ENCODE peak calls at places on chromosomes 16 and 17, in ten cellular contexts. One of them, this sample, is unnamed.

GRCh38 chr17:5703736-5704135 is 119.4 kb upstream of the NLRP1 start:
- DNase-seq in uterus: no peak
- DNase-seq in AG10803: no peak
- DNase-seq in IMR-90: no peak
- DNase-seq in astrocyte of the spinal cord: no peak
- DNase-seq in lower leg skin: peak; percentile 52
- DNase-seq in bronchial epithelial cell: no peak
- DNase-seq in foreskin fibroblast: no peak
- DNase-seq in spleen: peak; percentile 23
- DNase-seq in adipocyte: no peak
- DNase-seq in this sample: no peak

GRCh38 chr16:67304006-67304405 is 22.5 kb downstream of the KCTD19 start:
- DNase-seq in uterus: no peak
- DNase-seq in AG10803: peak; percentile 78
- DNase-seq in IMR-90: no peak
- DNase-seq in astrocyte of the spinal cord: no peak
- DNase-seq in lower leg skin: peak; percentile 29
- DNase-seq in bronchial epithelial cell: no peak
- DNase-seq in foreskin fibroblast: peak; percentile 35
- DNase-seq in spleen: peak; percentile 12
- DNase-seq in adipocyte: peak; percentile 29
- DNase-seq in this sample: peak; percentile 68

GRCh38 chr16:87951550-87952538 is 610 bp downstream of the BANP start:
- DNase-seq in uterus: no peak
- DNase-seq in AG10803: peak; percentile 17
- DNase-seq in IMR-90: no peak
- DNase-seq in astrocyte of the spinal cord: no peak
- DNase-seq in lower leg skin: no peak
- DNase-seq in bronchial epithelial cell: no peak
- DNase-seq in foreskin fibroblast: no peak
- DNase-seq in spleen: no peak
- DNase-seq in adipocyte: no peak
- DNase-seq in this sample: no peak

GRCh38 chr17:45927247-45927646 is 32.9 kb downstream of the MAPT start:
- DNase-seq in uterus: no peak
- DNase-seq in AG10803: no peak
- DNase-seq in IMR-90: no peak
- DNase-seq in astrocyte of the spinal cord: no peak
- DNase-seq in lower leg skin: no peak
- DNase-seq in bronchial epithelial cell: no peak
- DNase-seq in foreskin fibroblast: no peak
- DNase-seq in spleen: no peak
- DNase-seq in adipocyte: no peak
- DNase-seq in this sample: no peak

GRCh38 chr16:35431829-35432663 is 1972.6 kb downstream of the TP53TG3F start:
- DNase-seq in uterus: no peak
- DNase-seq in AG10803: no peak
- DNase-seq in IMR-90: no peak
- DNase-seq in astrocyte of the spinal cord: no peak
- DNase-seq in lower leg skin: no peak
- DNase-seq in bronchial epithelial cell: no peak
- DNase-seq in foreskin fibroblast: no peak
- DNase-seq in spleen: no peak
- DNase-seq in adipocyte: peak; percentile 2
- DNase-seq in this sample: peak; percentile 20

GRCh38 chr17:80789356-80789902 is 202.2 kb upstream of the CHMP6 start:
- DNase-seq in uterus: peak; percentile 47
- DNase-seq in AG10803: peak; percentile 94
- DNase-seq in IMR-90: peak; percentile 97
- DNase-seq in astrocyte of the spinal cord: peak; percentile 89
- DNase-seq in lower leg skin: peak; percentile 85
- DNase-seq in bronchial epithelial cell: peak; percentile 68
- DNase-seq in foreskin fibroblast: peak; percentile 96
- DNase-seq in spleen: peak; percentile 49
- DNase-seq in adipocyte: peak; percentile 92
- DNase-seq in this sample: peak; percentile 95

GRCh38 chr16:48459167-48459566 is 74.0 kb upstream of the SIAH1 start:
- DNase-seq in uterus: no peak
- DNase-seq in AG10803: no peak
- DNase-seq in IMR-90: no peak
- DNase-seq in astrocyte of the spinal cord: no peak
- DNase-seq in lower leg skin: no peak
- DNase-seq in bronchial epithelial cell: no peak
- DNase-seq in foreskin fibroblast: no peak
- DNase-seq in spleen: no peak
- DNase-seq in adipocyte: no peak
- DNase-seq in this sample: no peak

GRCh38 chr17:81396722-81397313 is 1.6 kb downstream of the BAHCC1 start:
- DNase-seq in uterus: no peak
- DNase-seq in AG10803: peak; percentile 28
- DNase-seq in IMR-90: no peak
- DNase-seq in astrocyte of the spinal cord: no peak
- DNase-seq in lower leg skin: no peak
- DNase-seq in bronchial epithelial cell: no peak
- DNase-seq in foreskin fibroblast: no peak
- DNase-seq in spleen: peak; percentile 85
- DNase-seq in adipocyte: peak; percentile 64
- DNase-seq in this sample: peak; percentile 43

GRCh38 chr16:1403733-1404132 is 10.8 kb downstream of the UNKL start:
- DNase-seq in uterus: no peak
- DNase-seq in AG10803: no peak
- DNase-seq in IMR-90: no peak
- DNase-seq in astrocyte of the spinal cord: no peak
- DNase-seq in lower leg skin: no peak
- DNase-seq in bronchial epithelial cell: no peak
- DNase-seq in foreskin fibroblast: no peak
- DNase-seq in spleen: no peak
- DNase-seq in adipocyte: no peak
- DNase-seq in this sample: no peak

GRCh38 chr16:57876210-57876609 is 73.9 kb upstream of the KIFC3 start:
- DNase-seq in uterus: no peak
- DNase-seq in AG10803: no peak
- DNase-seq in IMR-90: no peak
- DNase-seq in astrocyte of the spinal cord: no peak
- DNase-seq in lower leg skin: no peak
- DNase-seq in bronchial epithelial cell: no peak
- DNase-seq in foreskin fibroblast: no peak
- DNase-seq in spleen: no peak
- DNase-seq in adipocyte: no peak
- DNase-seq in this sample: no peak

GRCh38 chr16:75179208-75179607 is 27.8 kb downstream of the CTRB2 start:
- DNase-seq in uterus: no peak
- DNase-seq in AG10803: no peak
- DNase-seq in IMR-90: no peak
- DNase-seq in astrocyte of the spinal cord: no peak
- DNase-seq in lower leg skin: no peak
- DNase-seq in bronchial epithelial cell: no peak
- DNase-seq in foreskin fibroblast: no peak
- DNase-seq in spleen: no peak
- DNase-seq in adipocyte: no peak
- DNase-seq in this sample: no peak

GRCh38 chr16:10180771-10181163 is 1.5 kb downstream of the GRIN2A start:
- DNase-seq in uterus: peak; percentile 33
- DNase-seq in AG10803: no peak
- DNase-seq in IMR-90: no peak
- DNase-seq in astrocyte of the spinal cord: no peak
- DNase-seq in lower leg skin: no peak
- DNase-seq in bronchial epithelial cell: no peak
- DNase-seq in foreskin fibroblast: no peak
- DNase-seq in spleen: peak; percentile 71
- DNase-seq in adipocyte: peak; percentile 35
- DNase-seq in this sample: no peak
- H3K4me3 ChIP-seq in uterus: no peak overlapping the region
- H3K4me3 ChIP-seq in AG10803: no peak overlapping the region
- H3K4me3 ChIP-seq in IMR-90: no peak overlapping the region
- H3K4me3 ChIP-seq in astrocyte of the spinal cord: no peak overlapping the region
- H3K4me3 ChIP-seq in lower leg skin: no peak overlapping the region
- H3K4me3 ChIP-seq in bronchial epithelial cell: no peak overlapping the region
- H3K4me3 ChIP-seq in foreskin fibroblast: no peak overlapping the region
- H3K4me3 ChIP-seq in spleen: no peak overlapping the region
- H3K4me3 ChIP-seq in adipocyte: peak overlapping the region; percentile 72
- H3K4me3 ChIP-seq in this sample: no peak overlapping the region

GRCh38 chr17:61352771-61353170 is 46.9 kb upstream of the TBX2 start:
- DNase-seq in uterus: no peak
- DNase-seq in AG10803: no peak
- DNase-seq in IMR-90: no peak
- DNase-seq in astrocyte of the spinal cord: no peak
- DNase-seq in lower leg skin: no peak
- DNase-seq in bronchial epithelial cell: no peak
- DNase-seq in foreskin fibroblast: no peak
- DNase-seq in spleen: peak; percentile 12
- DNase-seq in adipocyte: no peak
- DNase-seq in this sample: no peak

GRCh38 chr17:61351745-61352407 is 47.8 kb upstream of the TBX2 start:
- DNase-seq in uterus: no peak
- DNase-seq in AG10803: no peak
- DNase-seq in IMR-90: peak; percentile 56
- DNase-seq in astrocyte of the spinal cord: no peak
- DNase-seq in lower leg skin: no peak
- DNase-seq in bronchial epithelial cell: no peak
- DNase-seq in foreskin fibroblast: no peak
- DNase-seq in spleen: no peak
- DNase-seq in adipocyte: no peak
- DNase-seq in this sample: no peak

GRCh38 chr17:61352408-61352770 is 47.3 kb upstream of the TBX2 start:
- DNase-seq in uterus: no peak
- DNase-seq in AG10803: no peak
- DNase-seq in IMR-90: no peak
- DNase-seq in astrocyte of the spinal cord: no peak
- DNase-seq in lower leg skin: no peak
- DNase-seq in bronchial epithelial cell: no peak
- DNase-seq in foreskin fibroblast: no peak
- DNase-seq in spleen: peak; percentile 14
- DNase-seq in adipocyte: no peak
- DNase-seq in this sample: no peak

GRCh38 chr17:61353615-61354014 is 46.0 kb upstream of the TBX2 start:
- DNase-seq in uterus: no peak
- DNase-seq in AG10803: no peak
- DNase-seq in IMR-90: no peak
- DNase-seq in astrocyte of the spinal cord: no peak
- DNase-seq in lower leg skin: no peak
- DNase-seq in bronchial epithelial cell: peak; percentile 59
- DNase-seq in foreskin fibroblast: no peak
- DNase-seq in spleen: peak; percentile 58
- DNase-seq in adipocyte: no peak
- DNase-seq in this sample: no peak

DNA sequence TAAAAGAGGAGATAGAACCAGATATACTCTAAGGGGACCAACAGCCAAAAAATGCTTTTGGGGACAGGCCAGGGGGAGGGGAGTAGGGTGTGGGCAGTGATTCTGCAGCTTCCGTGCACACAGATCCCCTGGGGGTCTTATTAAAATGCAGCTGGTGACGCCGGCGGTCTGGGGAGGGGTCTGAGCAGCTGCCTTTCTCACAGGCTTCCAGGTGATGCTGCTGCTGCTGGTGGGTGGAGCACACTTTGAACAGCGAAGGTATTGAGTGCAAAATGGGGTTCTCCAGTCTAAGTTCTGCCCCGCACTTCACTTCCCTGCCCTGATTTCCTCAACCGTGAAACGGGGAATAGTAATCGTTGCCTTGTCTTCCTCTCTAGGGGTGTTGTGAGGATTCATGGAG is 46.4 kb upstream of the TBX2 start:
- DNase-seq in uterus: no peak
- DNase-seq in AG10803: no peak
- DNase-seq in IMR-90: no peak
- DNase-seq in astrocyte of the spinal cord: no peak
- DNase-seq in lower leg skin: no peak
- DNase-seq in bronchial epithelial cell: no peak
- DNase-seq in foreskin fibroblast: no peak
- DNase-seq in spleen: peak; percentile 34
- DNase-seq in adipocyte: no peak
- DNase-seq in this sample: no peak
- H3K4me3 ChIP-seq in uterus: no peak overlapping the region
- H3K4me3 ChIP-seq in AG10803: no peak overlapping the region
- H3K4me3 ChIP-seq in IMR-90: no peak overlapping the region
- H3K4me3 ChIP-seq in astrocyte of the spinal cord: no peak overlapping the region
- H3K4me3 ChIP-seq in lower leg skin: no peak overlapping the region
- H3K4me3 ChIP-seq in bronchial epithelial cell: no peak overlapping the region
- H3K4me3 ChIP-seq in foreskin fibroblast: no peak overlapping the region
- H3K4me3 ChIP-seq in spleen: no peak overlapping the region
- H3K4me3 ChIP-seq in adipocyte: no peak overlapping the region
- H3K4me3 ChIP-seq in this sample: no peak overlapping the region

GRCh38 chr16:3180445-3180878 is 7.5 kb upstream of the OR1F1 start:
- DNase-seq in uterus: no peak
- DNase-seq in AG10803: no peak
- DNase-seq in IMR-90: no peak
- DNase-seq in astrocyte of the spinal cord: no peak
- DNase-seq in lower leg skin: no peak
- DNase-seq in bronchial epithelial cell: peak; percentile 41
- DNase-seq in foreskin fibroblast: no peak
- DNase-seq in spleen: peak; percentile 36
- DNase-seq in adipocyte: peak; percentile 40
- DNase-seq in this sample: no peak
- H3K4me3 ChIP-seq in uterus: no peak overlapping the region
- H3K4me3 ChIP-seq in AG10803: no peak overlapping the region
- H3K4me3 ChIP-seq in IMR-90: no peak overlapping the region
- H3K4me3 ChIP-seq in astrocyte of the spinal cord: no peak overlapping the region
- H3K4me3 ChIP-seq in lower leg skin: no peak overlapping the region
- H3K4me3 ChIP-seq in bronchial epithelial cell: no peak overlapping the region
- H3K4me3 ChIP-seq in foreskin fibroblast: no peak overlapping the region
- H3K4me3 ChIP-seq in spleen: no peak overlapping the region
- H3K4me3 ChIP-seq in adipocyte: no peak overlapping the region
- H3K4me3 ChIP-seq in this sample: no peak overlapping the region

GRCh38 chr17:800446-801242 is 18.5 kb downstream of the MRM3 start:
- DNase-seq in uterus: no peak
- DNase-seq in AG10803: no peak
- DNase-seq in IMR-90: no peak
- DNase-seq in astrocyte of the spinal cord: no peak
- DNase-seq in lower leg skin: no peak
- DNase-seq in bronchial epithelial cell: no peak
- DNase-seq in foreskin fibroblast: no peak
- DNase-seq in spleen: peak; percentile 67
- DNase-seq in adipocyte: no peak
- DNase-seq in this sample: no peak

GRCh38 chr17:795721-796120 is 13.6 kb downstream of the MRM3 start:
- DNase-seq in uterus: no peak
- DNase-seq in AG10803: no peak
- DNase-seq in IMR-90: no peak
- DNase-seq in astrocyte of the spinal cord: no peak
- DNase-seq in lower leg skin: no peak
- DNase-seq in bronchial epithelial cell: no peak
- DNase-seq in foreskin fibroblast: no peak
- DNase-seq in spleen: peak; percentile 6
- DNase-seq in adipocyte: no peak
- DNase-seq in this sample: no peak

GRCh38 chr17:797236-797635 is 15.1 kb downstream of the MRM3 start:
- DNase-seq in uterus: no peak
- DNase-seq in AG10803: no peak
- DNase-seq in IMR-90: no peak
- DNase-seq in astrocyte of the spinal cord: no peak
- DNase-seq in lower leg skin: no peak
- DNase-seq in bronchial epithelial cell: no peak
- DNase-seq in foreskin fibroblast: no peak
- DNase-seq in spleen: peak; percentile 68
- DNase-seq in adipocyte: no peak
- DNase-seq in this sample: no peak

GRCh38 chr17:796609-797008 is 14.5 kb downstream of the MRM3 start:
- DNase-seq in uterus: no peak
- DNase-seq in AG10803: no peak
- DNase-seq in IMR-90: no peak
- DNase-seq in astrocyte of the spinal cord: no peak
- DNase-seq in lower leg skin: no peak
- DNase-seq in bronchial epithelial cell: no peak
- DNase-seq in foreskin fibroblast: no peak
- DNase-seq in spleen: peak; percentile 54
- DNase-seq in adipocyte: no peak
- DNase-seq in this sample: no peak

GRCh38 chr17:798246-798645 is 16.1 kb downstream of the MRM3 start:
- DNase-seq in uterus: no peak
- DNase-seq in AG10803: no peak
- DNase-seq in IMR-90: no peak
- DNase-seq in astrocyte of the spinal cord: no peak
- DNase-seq in lower leg skin: no peak
- DNase-seq in bronchial epithelial cell: no peak
- DNase-seq in foreskin fibroblast: no peak
- DNase-seq in spleen: peak; percentile 16
- DNase-seq in adipocyte: no peak
- DNase-seq in this sample: no peak
- H3K4me3 ChIP-seq in uterus: no peak overlapping the region
- H3K4me3 ChIP-seq in AG10803: no peak overlapping the region
- H3K4me3 ChIP-seq in IMR-90: no peak overlapping the region
- H3K4me3 ChIP-seq in astrocyte of the spinal cord: no peak overlapping the region
- H3K4me3 ChIP-seq in lower leg skin: no peak overlapping the region
- H3K4me3 ChIP-seq in bronchial epithelial cell: no peak overlapping the region
- H3K4me3 ChIP-seq in foreskin fibroblast: no peak overlapping the region
- H3K4me3 ChIP-seq in spleen: no peak overlapping the region
- H3K4me3 ChIP-seq in adipocyte: no peak overlapping the region
- H3K4me3 ChIP-seq in this sample: no peak overlapping the region